ENCODE peak calls at places on chromosomes 3 and 15, in five cellular contexts. A, E, J, K and L are unnamed samples. For H3K4me1 and H3K27me3, the result is how much of the 10 kb centered on the place peaks cover.

GRCh38 chr15:57297163-57297593 is 79.1 kb upstream of the CGNL1 start:
- DNase-seq in K (no peak), E (no peak), A (no peak), J (no peak), L (no peak)

GRCh38 chr3:107796786-107797185 is 274.0 kb downstream of the BBX start:
- DNase-seq in J (no peak), E (no peak), A (peak), K (no peak), L (no peak)

GRCh38 chr3:66394261-66395249 is 106.3 kb downstream of the LRIG1 start:
- DNase-seq in K (no peak), J (no peak), A (no peak), E (no peak), L (no peak)

GRCh38 chr15:64521201-64521600 is 60.8 kb downstream of the ZNF609 start:
- DNase-seq in E (no peak), A (no peak), J (no peak), K (no peak), L (no peak)

GRCh38 chr3:37544869-37545352 is 316.8 kb upstream of the CTDSPL start:
- DNase-seq in J (no peak), K (no peak), A (no peak), E (peak), L (no peak)

GRCh38 chr3:178152010-178152409 is 384.2 kb upstream of the KCNMB2 start:
- DNase-seq in K (no peak), J (no peak), E (no peak), A (no peak), L (no peak)

GRCh38 chr3:72903004-72903403 is 15.2 kb downstream of the GXYLT2 start:
- DNase-seq in E (no peak), K (no peak), J (no peak), A (peak), L (no peak)

GRCh38 chr3:51944541-51945021 is 2.4 kb downstream of the PARP3 start:
- DNase-seq in K (no peak), A (no peak), E (no peak), J (no peak), L (no peak)

GRCh38 chr3:88150371-88150770 is 612 bp downstream of the C3orf38 start:
- DNase-seq in J (no peak), E (peak), K (no peak), A (no peak), L (no peak)

GRCh38 chr3:58352624-58353023 is 19.9 kb downstream of the PXK start:
- DNase-seq in J (no peak), K (no peak), E (no peak), A (no peak), L (no peak)

GRCh38 chr15:77419050-77419835 is 661 bp downstream of the PEAK1 start:
- DNase-seq in K (peak), A (no peak), J (no peak), E (peak), L (no peak)

GRCh38 chr3:144462337-144462736 is 490.7 kb downstream of the DIPK2A start:
- DNase-seq in J (no peak), A (no peak), E (no peak), K (no peak), L (no peak)

GRCh38 chr3:15527031-15527459 is 5.5 kb upstream of the COLQ start:
- DNase-seq in K (peak), J (no peak), E (peak), A (peak), L (no peak)

GRCh38 chr15:85289677-85290365 is 90.6 kb upstream of the AKAP13 start:
- DNase-seq in A (peak), J (no peak), E (peak), K (no peak), L (peak)

GRCh38 chr15:51367322-51367976 is 26.0 kb downstream of the GLDN start:
- DNase-seq in A (no peak), K (no peak), E (no peak), J (no peak), L (no peak)

GRCh38 chr15:96422153-96422552 is 91.7 kb downstream of the NR2F2 start:
- DNase-seq in J (no peak), E (no peak), K (peak), A (no peak), L (no peak)

GRCh38 chr15:63046927-63047760 is 4.6 kb downstream of the TPM1 start:
- DNase-seq in J (no peak), K (no peak), E (no peak), A (no peak), L (no peak)

GRCh38 chr15:99954361-99955180 is 221.3 kb upstream of the LYSMD4 start:
- DNase-seq in E (no peak), K (no peak), J (no peak), A (no peak), L (no peak)

GRCh38 chr15:83549563-83549962 is 102.4 kb downstream of the SH3GL3 start:
- DNase-seq in E (no peak), K (no peak), A (no peak), J (no peak), L (no peak)

GRCh38 chr3:46314517-46314916 is 39.4 kb upstream of the CCR2 start:
- DNase-seq in A (no peak), J (no peak), E (no peak), K (no peak), L (no peak)

GRCh38 chr15:77603616-77604406 is 28.9 kb downstream of the LINGO1 start:
- DNase-seq in K (no peak), E (peak), A (no peak), J (no peak), L (no peak)

GRCh38 chr3:41148446-41148845 is 50.9 kb upstream of the CTNNB1 start:
- DNase-seq in J (no peak), E (peak), K (no peak), A (no peak), L (no peak)

GRCh38 chr3:50587806-50588758 is 18.8 kb downstream of the HEMK1 start:
- DNase-seq in A (peak), J (peak), E (no peak), K (no peak), L (no peak)

GRCh38 chr3:148943531-148944200 is 47.7 kb upstream of the GYG1 start:
- DNase-seq in A (peak), K (peak), J (peak), E (peak), L (peak)

GRCh38 chr3:184907941-184908649 is 96.1 kb downstream of the VPS8 start:
- DNase-seq in E (no peak), A (no peak), K (no peak), J (no peak), L (no peak)

DNA sequence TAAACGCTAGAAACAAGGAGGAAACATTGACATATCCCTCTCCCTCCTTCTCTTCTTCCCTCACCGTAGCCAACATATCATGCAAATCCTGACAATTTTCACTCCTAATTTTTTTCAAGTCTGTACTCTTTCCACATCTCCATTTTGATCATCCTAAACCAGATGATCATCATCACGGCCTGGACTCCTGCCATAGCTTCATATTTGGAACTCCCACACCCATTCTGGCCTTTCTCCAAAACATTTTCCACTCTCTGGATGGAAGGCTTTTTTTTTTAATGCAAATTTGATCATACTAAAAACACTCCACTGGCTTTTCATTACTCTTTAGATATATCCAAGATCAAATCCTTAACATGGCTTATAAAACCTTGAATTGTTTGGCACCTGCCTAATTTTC is 248.0 kb upstream of the CNTN3 start:
- DNase-seq in J (no peak), E (no peak), A (no peak), K (no peak), L (no peak)
- TF ChIP-seq ZBTB33 in J (no peak), E (no peak), A (no peak), K (no peak), L (no peak)

DNA sequence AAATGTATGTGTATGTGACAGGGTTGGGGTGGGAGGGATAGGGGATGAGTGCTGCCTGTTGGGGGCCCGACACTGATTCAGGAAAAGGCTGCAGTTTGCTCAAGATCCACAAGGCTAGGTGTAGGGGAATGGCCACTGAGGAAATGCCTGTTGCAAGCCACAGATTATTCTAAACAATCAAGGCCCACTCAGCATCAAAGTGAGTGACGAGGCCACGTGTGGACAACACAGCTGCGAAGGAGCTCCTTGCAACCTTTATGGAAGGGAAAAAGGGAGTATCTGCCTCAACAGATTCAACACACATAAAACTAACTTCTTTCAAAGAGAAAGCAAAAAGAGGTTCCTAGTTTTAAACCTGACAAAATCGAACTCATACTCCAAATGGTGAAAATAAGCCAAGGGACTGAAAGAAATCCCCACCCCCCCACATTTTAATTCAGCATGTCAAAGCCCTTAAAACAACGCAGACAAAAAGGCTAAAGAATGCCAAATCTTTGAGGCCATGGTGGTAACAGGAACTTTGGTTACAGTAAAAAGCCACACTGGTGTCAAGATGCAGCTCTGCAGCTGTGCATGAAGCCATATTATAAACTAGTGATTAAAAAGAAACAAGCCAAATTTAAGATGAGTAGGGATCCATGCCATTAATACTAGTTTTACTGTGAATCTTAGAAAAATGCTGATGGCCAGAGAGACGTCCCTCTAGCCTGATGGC is 3.6 kb downstream of the POLG start:
- DNase-seq in J (no peak), A (no peak), K (no peak), E (no peak), L (no peak)
- H3K4me1 ChIP-seq in J (under half), A (under half), K (under half), E (half or more), L (under half)

DNA sequence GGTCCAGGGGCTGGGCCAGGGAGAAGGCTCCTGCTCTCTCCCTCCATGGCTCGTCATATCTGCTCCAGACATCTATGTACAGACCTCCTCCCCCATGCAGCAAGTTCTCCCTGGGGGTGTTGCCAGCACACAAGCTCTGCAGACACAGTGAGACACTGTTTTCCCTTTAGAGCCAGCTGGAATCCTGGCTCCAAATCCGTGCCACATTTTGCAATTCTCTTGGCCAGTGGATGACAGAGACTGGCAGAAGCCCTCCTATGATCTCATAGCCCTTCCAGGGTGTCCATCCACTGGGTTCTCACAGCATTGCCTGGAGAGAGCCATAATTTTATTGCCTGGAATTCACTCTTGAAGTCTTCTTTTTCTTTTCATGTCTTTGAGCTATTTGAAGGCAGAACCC is 203.9 kb downstream of the TLE3 start:
- DNase-seq in E (peak), K (peak), J (no peak), A (no peak), L (no peak)
- H3K27me3 ChIP-seq in E (under half), K (under half), J (under half), A (under half), L (under half)

GRCh38 chr15:58471341-58471740 is 39.5 kb downstream of the LIPC start:
- DNase-seq in E (no peak), K (no peak), J (no peak), A (no peak), L (no peak)

GRCh38 chr15:58467722-58468436 is 36.1 kb downstream of the LIPC start:
- DNase-seq in J (no peak), K (no peak), E (no peak), A (peak), L (peak)

GRCh38 chr15:58467121-58467721 is 35.4 kb downstream of the LIPC start:
- DNase-seq in J (no peak), E (no peak), K (no peak), A (peak), L (peak)

GRCh38 chr15:58472221-58472620 is 40.4 kb downstream of the LIPC start:
- DNase-seq in K (no peak), J (no peak), A (no peak), E (no peak), L (no peak)

DNA sequence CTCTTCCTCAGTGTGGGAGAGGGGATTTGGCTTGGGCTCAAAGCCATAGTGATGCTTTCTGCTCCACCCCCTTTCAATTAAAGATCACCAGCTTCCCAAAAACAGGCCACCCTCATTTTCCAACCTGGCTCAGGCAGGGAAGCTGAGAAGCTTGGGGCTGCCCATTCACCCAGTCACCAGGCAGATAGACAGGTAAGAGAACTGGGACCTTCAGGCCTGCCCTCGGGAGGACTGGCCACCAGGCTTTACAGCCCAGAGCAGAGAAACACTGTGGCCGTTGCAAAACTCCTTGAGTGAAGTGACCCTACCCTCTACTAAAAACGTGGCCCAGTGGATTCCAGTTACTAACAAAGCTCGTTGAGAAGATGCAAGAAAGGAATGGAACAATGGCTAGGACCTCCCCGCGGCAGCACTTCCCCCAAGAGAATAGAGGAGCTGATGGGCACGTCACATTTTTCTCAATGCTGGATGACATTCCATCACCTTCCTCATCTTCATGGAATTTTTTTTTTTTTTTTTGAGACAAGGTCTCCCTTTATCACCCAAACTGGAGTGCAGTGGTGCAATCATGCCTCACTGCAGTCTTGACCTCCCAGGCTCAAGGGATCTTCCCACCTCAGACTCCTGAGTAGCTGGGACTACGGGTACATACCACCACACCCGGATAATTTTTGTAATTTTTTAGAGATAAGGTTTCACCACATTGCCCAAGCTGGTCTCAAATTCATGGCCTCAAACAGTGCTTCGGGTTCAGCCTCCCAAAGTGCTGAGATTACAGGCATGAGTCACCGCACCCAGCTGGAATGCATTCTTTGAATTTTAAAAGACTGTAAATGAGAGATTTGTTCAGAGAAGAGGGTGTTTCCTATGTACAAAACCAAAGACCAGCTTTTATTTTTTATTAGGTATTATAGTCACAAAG is 37.9 kb downstream of the LIPC start:
- DNase-seq in K (no peak), A (peak), J (no peak), E (no peak), L (peak)
- TF ChIP-seq ZBTB33 in K (no peak), A (no peak), J (no peak), E (no peak), L (no peak)

DNA sequence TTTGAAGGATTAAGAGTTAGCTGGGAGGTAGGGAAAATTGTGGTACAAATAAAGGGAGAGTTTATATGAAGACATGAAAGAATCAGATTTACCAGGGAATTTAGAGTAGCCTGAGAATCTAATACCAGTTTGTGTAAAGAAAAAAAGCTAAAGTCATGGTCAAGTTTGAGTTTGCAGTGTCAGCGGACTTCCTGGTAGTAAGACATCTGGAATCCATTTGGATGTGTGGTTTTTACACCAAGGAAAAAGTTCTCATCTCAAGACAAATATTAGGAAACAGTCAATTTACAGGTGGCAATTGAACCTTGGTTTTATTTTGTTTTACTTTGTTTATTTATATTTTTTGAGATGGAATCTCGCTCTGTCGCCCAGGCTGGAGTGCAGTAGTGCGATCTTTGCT is 1.5 kb upstream of the P2RY12 start:
- DNase-seq in A (no peak), K (no peak), E (no peak), J (no peak), L (no peak)
- H3K4me1 ChIP-seq in A (under half), K (under half), E (under half), J (under half), L (under half)